ENCODE peak calls at places on chromosomes 3 and 15, in five cellular contexts. One of them, this sample, is unnamed.

GRCh38 chr3:88991496-88991895 is 115.9 kb upstream of the EPHA3 start:
- DNase-seq in neural progenitor cell: no peak
- DNase-seq in GM23338: no peak
- DNase-seq in GM23248: peak; percentile 38
- DNase-seq in PC-3: peak; percentile 12
- DNase-seq in this sample: no peak

GRCh38 chr15:34271493-34271892 is 46.7 kb downstream of the EMC4 start:
- DNase-seq in neural progenitor cell: no peak
- DNase-seq in GM23338: no peak
- DNase-seq in GM23248: peak; percentile 77
- DNase-seq in PC-3: peak; percentile 80
- DNase-seq in this sample: peak; percentile 21

GRCh38 chr15:78072080-78072892 is 5.2 kb downstream of the TBC1D2B start:
- DNase-seq in neural progenitor cell: no peak
- DNase-seq in GM23338: no peak
- DNase-seq in GM23248: peak; percentile 81
- DNase-seq in PC-3: no peak
- DNase-seq in this sample: peak; percentile 78

GRCh38 chr15:39213385-39213840 is 367.5 kb upstream of the THBS1 start:
- DNase-seq in neural progenitor cell: peak; percentile 92
- DNase-seq in GM23338: peak; percentile 97
- DNase-seq in GM23248: peak; percentile 69
- DNase-seq in PC-3: peak; percentile 83
- DNase-seq in this sample: peak; percentile 63

GRCh38 chr15:58568157-58568571 is 136.4 kb downstream of the LIPC start:
- DNase-seq in neural progenitor cell: no peak
- DNase-seq in GM23338: no peak
- DNase-seq in GM23248: no peak
- DNase-seq in PC-3: peak; percentile 3
- DNase-seq in this sample: no peak

GRCh38 chr3:53787016-53787415 is 59.2 kb downstream of the CHDH start:
- DNase-seq in neural progenitor cell: no peak
- DNase-seq in GM23338: no peak
- DNase-seq in GM23248: no peak
- DNase-seq in PC-3: no peak
- DNase-seq in this sample: no peak

GRCh38 chr3:142117052-142117451 is 32.3 kb downstream of the TFDP2 start:
- DNase-seq in neural progenitor cell: no peak
- DNase-seq in GM23338: no peak
- DNase-seq in GM23248: no peak
- DNase-seq in PC-3: peak; percentile 82
- DNase-seq in this sample: no peak

GRCh38 chr3:37962906-37963486 is 27.6 kb upstream of the VILL start:
- DNase-seq in neural progenitor cell: peak; percentile 33
- DNase-seq in GM23338: no peak
- DNase-seq in GM23248: peak; percentile 49
- DNase-seq in PC-3: no peak
- DNase-seq in this sample: peak; percentile 30

GRCh38 chr3:16439163-16439847 is 74.2 kb downstream of the RFTN1 start:
- DNase-seq in neural progenitor cell: no peak
- DNase-seq in GM23338: no peak
- DNase-seq in GM23248: peak; percentile 58
- DNase-seq in PC-3: no peak
- DNase-seq in this sample: no peak

GRCh38 chr15:99682455-99682854 is 50.8 kb downstream of the LYSMD4 start:
- DNase-seq in neural progenitor cell: no peak
- DNase-seq in GM23338: no peak
- DNase-seq in GM23248: peak; percentile 82
- DNase-seq in PC-3: peak; percentile 47
- DNase-seq in this sample: peak; percentile 30

GRCh38 chr3:151726016-151726415 is 7.7 kb upstream of the AADACL2 start:
- DNase-seq in neural progenitor cell: no peak
- DNase-seq in GM23338: no peak
- DNase-seq in GM23248: no peak
- DNase-seq in PC-3: peak; percentile 13
- DNase-seq in this sample: no peak

GRCh38 chr3:170033489-170033888 is 4.3 kb upstream of the GPR160 start:
- DNase-seq in neural progenitor cell: no peak
- DNase-seq in GM23338: no peak
- DNase-seq in GM23248: no peak
- DNase-seq in PC-3: no peak
- DNase-seq in this sample: no peak

GRCh38 chr3:128351476-128352085 is 115.1 kb downstream of the DNAJB8 start:
- DNase-seq in neural progenitor cell: no peak
- DNase-seq in GM23338: no peak
- DNase-seq in GM23248: no peak
- DNase-seq in PC-3: no peak
- DNase-seq in this sample: no peak

GRCh38 chr15:91891788-91892187 is 38.3 kb downstream of the SLCO3A1 start:
- DNase-seq in neural progenitor cell: no peak
- DNase-seq in GM23338: no peak
- DNase-seq in GM23248: no peak
- DNase-seq in PC-3: no peak
- DNase-seq in this sample: no peak

GRCh38 chr3:197298858-197299854 is 744 bp upstream of the DLG1 start:
- DNase-seq in neural progenitor cell: peak; percentile 70
- DNase-seq in GM23338: peak; percentile 81
- DNase-seq in GM23248: peak; percentile 21
- DNase-seq in PC-3: peak; percentile 77
- DNase-seq in this sample: peak; percentile 72

GRCh38 chr15:48603123-48603500 is 42.4 kb downstream of the FBN1 start:
- DNase-seq in neural progenitor cell: no peak
- DNase-seq in GM23338: peak; percentile 26
- DNase-seq in GM23248: peak; percentile 24
- DNase-seq in PC-3: peak; percentile 4
- DNase-seq in this sample: no peak

GRCh38 chr3:105965384-105965783 is 96.6 kb upstream of the CBLB start:
- DNase-seq in neural progenitor cell: no peak
- DNase-seq in GM23338: no peak
- DNase-seq in GM23248: peak; percentile 55
- DNase-seq in PC-3: no peak
- DNase-seq in this sample: no peak

GRCh38 chr3:153829596-153830170 is 291.5 kb upstream of the ARHGEF26 start:
- DNase-seq in neural progenitor cell: no peak
- DNase-seq in GM23338: no peak
- DNase-seq in GM23248: peak; percentile 4
- DNase-seq in PC-3: peak; percentile 74
- DNase-seq in this sample: no peak

GRCh38 chr3:10377148-10377725 is 56.3 kb upstream of the SEC13 start:
- DNase-seq in neural progenitor cell: no peak
- DNase-seq in GM23338: no peak
- DNase-seq in GM23248: no peak
- DNase-seq in PC-3: no peak
- DNase-seq in this sample: no peak

GRCh38 chr3:44902628-44903027 is 28.2 kb downstream of the TGM4 start:
- DNase-seq in neural progenitor cell: no peak
- DNase-seq in GM23338: no peak
- DNase-seq in GM23248: no peak
- DNase-seq in PC-3: no peak
- DNase-seq in this sample: no peak
- TF ChIP-seq EZH2phosphoT487 in neural progenitor cell: no peak
- TF ChIP-seq EZH2phosphoT487 in GM23338: no peak
- TF ChIP-seq EZH2phosphoT487 in GM23248: no peak
- TF ChIP-seq EZH2phosphoT487 in PC-3: no peak
- TF ChIP-seq EZH2phosphoT487 in this sample: no peak

DNA sequence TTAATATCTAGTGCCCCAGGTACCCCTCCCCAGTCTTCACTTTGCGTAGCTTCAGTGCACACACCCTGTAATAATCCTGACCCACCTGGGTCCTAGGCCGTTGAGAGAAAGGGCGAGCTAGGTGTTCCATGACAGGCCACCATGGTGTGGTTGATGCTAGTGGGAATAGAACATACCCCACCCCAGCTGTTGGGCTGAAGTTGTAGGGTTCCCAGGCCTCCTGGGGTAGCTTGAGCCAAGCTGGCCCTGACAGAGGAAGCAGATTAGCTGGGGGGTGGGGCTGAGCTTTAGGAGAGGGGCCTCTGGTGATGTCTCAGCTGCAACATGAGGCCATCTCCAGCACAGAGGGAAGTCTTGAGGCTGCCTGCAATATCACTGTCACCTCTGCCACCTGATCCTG is 40.5 kb downstream of the RAB11A start:
- DNase-seq in neural progenitor cell: no peak
- DNase-seq in GM23338: no peak
- DNase-seq in GM23248: no peak
- DNase-seq in PC-3: no peak
- DNase-seq in this sample: no peak
- TF ChIP-seq EZH2 in neural progenitor cell: no peak
- TF ChIP-seq EZH2 in GM23338: no peak
- TF ChIP-seq EZH2 in GM23248: no peak
- TF ChIP-seq EZH2 in PC-3: no peak
- TF ChIP-seq EZH2 in this sample: no peak

GRCh38 chr3:157692468-157692867 is 189.3 kb upstream of the VEPH1 start:
- DNase-seq in neural progenitor cell: no peak
- DNase-seq in GM23338: no peak
- DNase-seq in GM23248: no peak
- DNase-seq in PC-3: no peak
- DNase-seq in this sample: no peak
- H3K79me2 ChIP-seq in neural progenitor cell: no peaks in the 10 kb centered on the region
- H3K79me2 ChIP-seq in GM23338: no peaks in the 10 kb centered on the region
- H3K79me2 ChIP-seq in GM23248: no peaks in the 10 kb centered on the region
- H3K79me2 ChIP-seq in PC-3: no peaks in the 10 kb centered on the region
- H3K79me2 ChIP-seq in this sample: no peaks in the 10 kb centered on the region

DNA sequence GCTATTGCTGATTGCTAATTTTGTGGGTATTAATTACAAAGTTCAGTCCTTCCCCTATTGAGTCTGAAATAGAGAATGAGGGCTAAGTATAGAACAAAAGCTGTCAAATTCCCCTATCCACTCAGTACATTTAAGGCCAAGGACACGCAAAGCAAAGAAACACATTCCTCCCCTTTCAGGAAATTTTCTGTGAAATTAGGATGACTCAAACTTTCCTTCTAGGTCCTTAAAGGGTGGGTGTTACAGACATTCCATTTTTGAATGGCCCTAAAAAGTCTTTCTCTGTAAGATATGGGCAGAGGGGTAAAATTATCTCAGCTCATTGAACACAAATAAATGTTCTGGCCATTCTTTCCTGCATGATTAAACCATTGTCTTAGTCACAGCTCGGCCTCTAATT is 424.3 kb downstream of the ZNF385D start:
- DNase-seq in neural progenitor cell: peak; percentile 4
- DNase-seq in GM23338: no peak
- DNase-seq in GM23248: peak; percentile 68
- DNase-seq in PC-3: no peak
- DNase-seq in this sample: no peak
- TF ChIP-seq EZH2phosphoT487 in neural progenitor cell: no peak
- TF ChIP-seq EZH2phosphoT487 in GM23338: no peak
- TF ChIP-seq EZH2phosphoT487 in GM23248: no peak
- TF ChIP-seq EZH2phosphoT487 in PC-3: no peak
- TF ChIP-seq EZH2phosphoT487 in this sample: no peak

DNA sequence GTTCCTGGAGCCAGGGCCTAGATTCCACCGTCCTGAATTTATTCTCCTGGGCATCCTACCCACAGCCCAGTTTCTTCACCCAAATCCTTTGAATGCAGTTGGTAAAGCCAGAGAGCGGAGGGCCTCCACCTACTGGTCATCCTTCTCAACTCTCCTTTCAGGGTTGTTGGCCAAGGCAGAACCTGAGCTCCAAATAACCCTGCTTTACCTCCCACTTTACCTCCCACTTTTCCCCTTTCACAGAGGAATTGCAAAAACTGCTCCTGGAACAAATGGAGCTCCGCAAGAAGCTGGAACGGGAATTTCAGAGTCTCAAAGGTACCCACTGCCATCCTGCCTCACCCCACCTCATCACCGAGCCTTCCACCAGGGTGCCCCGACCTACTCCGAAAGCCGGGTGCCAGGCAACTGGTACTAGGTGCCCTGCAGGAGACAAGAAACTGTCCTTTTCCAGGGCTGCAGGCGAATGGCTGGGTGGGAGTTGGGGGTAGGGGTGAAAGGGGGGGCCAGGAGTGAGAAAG is 6.8 kb downstream of the SKOR1 start:
- DNase-seq in neural progenitor cell: peak; percentile 72
- DNase-seq in GM23338: peak; percentile 77
- DNase-seq in GM23248: peak; percentile 52
- DNase-seq in PC-3: peak; percentile 54
- DNase-seq in this sample: no peak
- TF ChIP-seq EZH2 in neural progenitor cell: no peak
- TF ChIP-seq EZH2 in GM23338: peak; percentile 93
- TF ChIP-seq EZH2 in GM23248: no peak
- TF ChIP-seq EZH2 in PC-3: no peak
- TF ChIP-seq EZH2 in this sample: peak; percentile 33